ENCODE peak calls at places on chromosomes 5 and 9, in six cellular contexts. G is breast epithelium, Q is pancreas, V is body of pancreas, D is adipocyte, N is GM23338. S is an unnamed sample.

GRCh38 chr5:58133631-58134296 is 326.1 kb downstream of the PLK2 start:
- DNase-seq in D (peak; percentile 89), N (no peak), Q (no peak), V (no peak), G (no peak), S (peak; percentile 58)

GRCh38 chr5:20286512-20286911 is 298.5 kb upstream of the CDH18 start:
- DNase-seq in D (peak; percentile 74), N (no peak), V (no peak), G (no peak), Q (no peak), S (peak; percentile 16)

GRCh38 chr9:35690447-35691324 is 961 bp upstream of the TPM2 start:
- DNase-seq in G (peak; percentile 81), V (peak; percentile 60), D (peak; percentile 93), N (peak; percentile 76), Q (peak; percentile 77), S (no peak)

GRCh38 chr5:122195784-122196394 is 66.5 kb downstream of the ZNF474 start:
- DNase-seq in G (no peak), D (peak; percentile 86), Q (no peak), N (peak; percentile 82), V (no peak), S (no peak)

GRCh38 chr5:112710896-112711295 is 26.8 kb upstream of the APC start:
- DNase-seq in V (no peak), N (no peak), Q (no peak), G (no peak), D (no peak), S (no peak)

GRCh38 chr9:73132034-73132776 is 19.5 kb upstream of the ANXA1 start:
- DNase-seq in N (peak; percentile 50), Q (no peak), V (peak; percentile 57), D (peak; percentile 91), G (peak; percentile 91), S (peak; percentile 76)

GRCh38 chr5:44875661-44876250 is 67.0 kb downstream of the MRPS30 start:
- DNase-seq in Q (no peak), V (no peak), D (no peak), G (no peak), N (peak; percentile 7), S (peak; percentile 64)

GRCh38 chr5:127055880-127056653 is 17.2 kb downstream of the C5orf63 start:
- DNase-seq in D (no peak), G (no peak), Q (no peak), N (no peak), V (no peak), S (no peak)

GRCh38 chr5:100860407-100860806 is 42.7 kb downstream of the ST8SIA4 start:
- DNase-seq in Q (no peak), G (no peak), V (no peak), N (no peak), D (no peak), S (no peak)

GRCh38 chr5:149267241-149267973 is 4.3 kb upstream of the AFAP1L1 start:
- DNase-seq in V (no peak), D (no peak), G (no peak), Q (no peak), N (no peak), S (no peak)

GRCh38 chr5:129048509-129048908 is 46.0 kb upstream of the ISOC1 start:
- DNase-seq in V (no peak), Q (no peak), G (no peak), D (no peak), N (no peak), S (no peak)

GRCh38 chr9:38689678-38690077 is 30.3 kb downstream of the FAM240B start:
- DNase-seq in D (peak; percentile 53), N (peak; percentile 85), G (no peak), Q (no peak), V (no peak), S (no peak)

GRCh38 chr9:68515304-68516017 is 25.2 kb downstream of the TMEM252 start:
- DNase-seq in D (peak; percentile 68), N (no peak), Q (no peak), G (no peak), V (no peak), S (no peak)

GRCh38 chr9:20579544-20580309 is 42.6 kb downstream of the MLLT3 start:
- DNase-seq in G (no peak), V (no peak), Q (no peak), N (no peak), D (no peak), S (peak; percentile 63)

GRCh38 chr9:4640027-4640426 is 22.1 kb upstream of the PLPP6 start:
- DNase-seq in G (no peak), D (peak; percentile 66), Q (no peak), N (peak; percentile 71), V (no peak), S (peak; percentile 11)

GRCh38 chr9:94885854-94886447 is 159.5 kb downstream of the AOPEP start:
- DNase-seq in V (no peak), G (no peak), N (no peak), D (no peak), Q (no peak), S (no peak)

GRCh38 chr5:179451099-179451812 is 99.1 kb upstream of the RUFY1 start:
- DNase-seq in V (no peak), Q (no peak), G (no peak), D (no peak), N (no peak), S (no peak)

GRCh38 chr5:135039526-135040296 is 5.7 kb upstream of the PITX1 start:
- DNase-seq in Q (peak; percentile 50), G (no peak), V (no peak), N (peak; percentile 79), D (peak; percentile 78), S (no peak)

GRCh38 chr9:82382887-82383616 is 394.5 kb downstream of the SPATA31D1 start:
- DNase-seq in V (no peak), G (no peak), N (peak; percentile 78), Q (no peak), D (no peak), S (no peak)

GRCh38 chr9:84216151-84216550 is 124.4 kb downstream of the SLC28A3 start:
- DNase-seq in N (no peak), V (no peak), G (no peak), Q (no peak), D (no peak), S (no peak)

GRCh38 chr9:111037744-111038335 is 430 bp downstream of the LPAR1 start:
- DNase-seq in D (peak; percentile 76), Q (peak; percentile 81), G (no peak), N (peak; percentile 82), V (peak; percentile 56), S (peak; percentile 57)

GRCh38 chr5:1181451-1182359 is 19.7 kb upstream of the SLC6A19 start:
- DNase-seq in G (no peak), V (peak; percentile 71), N (no peak), Q (peak; percentile 86), D (no peak), S (no peak)

GRCh38 chr9:113056191-113057106 is at the start of gene ZFP37:
- DNase-seq in D (peak; percentile 97), V (peak; percentile 91), G (peak; percentile 89), Q (peak; percentile 97), N (peak; percentile 96), S (peak; percentile 61)

GRCh38 chr5:53360811-53361210 is 119.6 kb upstream of the FST start:
- DNase-seq in N (no peak), Q (no peak), V (no peak), G (no peak), D (peak; percentile 78), S (no peak)

GRCh38 chr5:147809830-147810666 is 21.4 kb downstream of the SPINK1 start:
- DNase-seq in D (no peak), G (no peak), V (no peak), N (no peak), Q (no peak), S (no peak)

GRCh38 chr5:14108170-14108996 is 34.8 kb upstream of the TRIO start:
- DNase-seq in Q (no peak), N (peak; percentile 92), G (no peak), V (peak; percentile 64), D (peak; percentile 69), S (peak; percentile 81)

GRCh38 chr5:106093149-106093548 is 1577.6 kb downstream of the EFNA5 start:
- DNase-seq in D (no peak), V (no peak), G (no peak), N (no peak), Q (no peak), S (no peak)

DNA sequence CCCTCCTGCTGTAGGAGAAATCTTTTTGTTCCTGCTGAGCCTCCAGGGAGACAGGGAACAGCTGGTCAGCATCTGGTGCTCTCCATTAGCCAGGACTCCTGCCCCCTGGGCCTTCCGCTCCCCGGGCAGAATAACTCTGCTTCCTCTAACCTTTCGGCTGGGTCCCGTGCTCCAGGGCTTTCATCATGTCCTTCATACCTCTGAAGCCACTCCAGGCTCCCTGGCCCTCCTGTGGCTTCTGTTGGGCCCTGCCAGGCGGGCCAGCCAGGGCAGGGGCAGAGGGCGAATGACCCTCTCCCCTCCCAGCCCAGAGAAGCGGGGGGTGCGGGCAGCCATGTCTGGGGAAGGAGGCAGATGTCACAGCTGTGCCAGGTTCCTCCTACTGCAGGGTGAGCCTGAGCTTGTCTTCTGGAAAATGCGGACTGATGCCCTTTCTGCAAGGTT is 81.7 kb upstream of the LMX1B start:
- DNase-seq in N (no peak), G (no peak), Q (no peak), V (no peak), D (peak; percentile 18), S (no peak)
- H3K4me1 ChIP-seq in N (peaks cover 57% of the 10 kb centered on the region), G (no peaks in the 10 kb centered on the region), Q (no peaks in the 10 kb centered on the region), V (no peaks in the 10 kb centered on the region), D (no peaks in the 10 kb centered on the region), S (no peaks in the 10 kb centered on the region)

GRCh38 chr9:93003552-93004407 is 54.7 kb upstream of the SUSD3 start:
- DNase-seq in G (peak; percentile 34), N (peak; percentile 87), D (peak; percentile 59), Q (peak; percentile 84), V (peak; percentile 68), S (peak; percentile 72)
- H3K4me3 ChIP-seq in G (no peak overlapping the region), N (no peak overlapping the region), D (no peak overlapping the region), Q (peak overlapping the region; percentile 3), V (no peak overlapping the region), S (no peak overlapping the region)

GRCh38 chr5:151106073-151106472 is 25.2 kb upstream of the TNIP1 start:
- DNase-seq in V (no peak), G (no peak), Q (no peak), D (no peak), N (no peak), S (no peak)

GRCh38 chr5:151107738-151108520 is 27.1 kb upstream of the TNIP1 start:
- DNase-seq in V (peak; percentile 89), D (no peak), N (no peak), G (peak; percentile 58), Q (peak; percentile 86), S (peak; percentile 42)

GRCh38 chr5:151108566-151108965 is 27.7 kb upstream of the TNIP1 start:
- DNase-seq in D (no peak), Q (peak; percentile 82), V (peak; percentile 63), G (no peak), N (no peak), S (no peak)

GRCh38 chr5:151106509-151106908 is 25.7 kb upstream of the TNIP1 start:
- DNase-seq in D (no peak), Q (no peak), N (no peak), G (no peak), V (no peak), S (no peak)

DNA sequence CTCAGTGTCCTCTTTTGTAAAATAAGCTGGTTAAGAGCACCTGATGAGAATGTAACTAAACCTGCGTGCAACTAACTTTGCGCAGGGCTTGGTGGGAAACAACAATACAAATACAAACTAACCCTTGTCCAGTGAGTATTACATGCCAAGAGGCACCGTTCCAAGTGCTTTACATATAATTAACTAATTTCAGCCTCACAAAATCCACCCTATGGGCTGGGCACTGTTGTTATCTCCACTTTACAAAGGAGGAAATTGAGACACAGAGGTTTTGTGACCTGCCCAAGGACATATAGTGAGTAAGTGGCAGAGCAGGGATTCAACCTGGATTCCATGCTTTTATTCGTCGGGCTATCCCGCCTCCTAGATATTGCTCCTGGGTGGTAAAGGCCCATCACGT is 26.2 kb upstream of the TNIP1 start:
- DNase-seq in N (no peak), G (no peak), V (no peak), D (no peak), Q (no peak), S (no peak)
- H3K4me1 ChIP-seq in N (no peaks in the 10 kb centered on the region), G (no peaks in the 10 kb centered on the region), V (peaks cover 63% of the 10 kb centered on the region), D (peaks cover 58% of the 10 kb centered on the region), Q (peaks cover 39% of the 10 kb centered on the region), S (no peaks in the 10 kb centered on the region)

GRCh38 chr9:131668057-131668438 is 71.8 kb downstream of the RAPGEF1 start:
- DNase-seq in G (no peak), V (no peak), Q (no peak), N (no peak), D (no peak), S (no peak)
- H3K4me3 ChIP-seq in G (no peak overlapping the region), V (no peak overlapping the region), Q (no peak overlapping the region), N (no peak overlapping the region), D (no peak overlapping the region), S (no peak overlapping the region)